ENCODE peak calls at places on chromosome 9, in ten cellular contexts. Q is HAP-1, N is heart right ventricle, V is tibial artery, A is aorta, O is cardiac muscle cell, W is psoas muscle, R is colonic mucosa, C is HepG2, G is tibial nerve. T is an unnamed sample. For H3K4me1, the result is how much of the 10 kb centered on the place peaks cover.

GRCh38 chr9:101727621-101728524 is 10.6 kb downstream of the GRIN3A start:
- DNase-seq in Q (peak), N (no peak), V (no peak), A (no peak), O (peak), W (no peak), R (no peak), C (peak), G (no peak), T (no peak)

GRCh38 chr9:77883846-77884771 is 147.5 kb downstream of the GNAQ start:
- DNase-seq in Q (no peak), N (no peak), V (no peak), A (no peak), O (no peak), W (no peak), R (no peak), C (no peak), G (no peak), T (no peak)

GRCh38 chr9:107749787-107750444 is 260.3 kb upstream of the KLF4 start:
- DNase-seq in Q (peak), N (peak), V (peak), A (peak), O (no peak), W (peak), R (peak), C (peak), G (peak), T (peak)

GRCh38 chr9:98202252-98202651 is 9.8 kb upstream of the CORO2A start:
- DNase-seq in Q (no peak), N (no peak), V (no peak), A (no peak), O (no peak), W (no peak), R (no peak), C (no peak), G (no peak), T (no peak)

GRCh38 chr9:126781717-126782388 is 23.0 kb upstream of the ZBTB43 start:
- DNase-seq in Q (peak), N (peak), V (peak), A (peak), O (peak), W (peak), R (peak), C (peak), G (peak), T (peak)

GRCh38 chr9:137034709-137035506 is 3.0 kb upstream of the FUT7 start:
- DNase-seq in Q (peak), N (peak), V (peak), A (peak), O (peak), W (peak), R (peak), C (peak), G (no peak), T (peak)

GRCh38 chr9:16152276-16153065 is 599.6 kb downstream of the CCDC171 start:
- DNase-seq in Q (no peak), N (no peak), V (no peak), A (no peak), O (peak), W (no peak), R (no peak), C (no peak), G (no peak), T (no peak)

GRCh38 chr9:112841261-112841660 is 49.4 kb downstream of the SLC46A2 start:
- DNase-seq in Q (no peak), N (no peak), V (no peak), A (no peak), O (no peak), W (no peak), R (no peak), C (peak), G (no peak), T (no peak)

GRCh38 chr9:76415731-76416130 is 21.5 kb upstream of the RFK start:
- DNase-seq in Q (no peak), N (no peak), V (no peak), A (no peak), O (no peak), W (no peak), R (no peak), C (no peak), G (no peak), T (no peak)

GRCh38 chr9:85142461-85143401 is 473.2 kb downstream of the NTRK2 start:
- DNase-seq in Q (no peak), N (peak), V (peak), A (peak), O (peak), W (peak), R (no peak), C (peak), G (peak), T (peak)

GRCh38 chr9:108724669-108725068 is 131.1 kb downstream of the ACTL7B start:
- DNase-seq in Q (no peak), N (no peak), V (no peak), A (no peak), O (no peak), W (no peak), R (no peak), C (no peak), G (no peak), T (no peak)

GRCh38 chr9:116103976-116104820 is 49.4 kb upstream of the PAPPA start:
- DNase-seq in Q (no peak), N (no peak), V (no peak), A (no peak), O (no peak), W (no peak), R (no peak), C (no peak), G (no peak), T (no peak)

GRCh38 chr9:75002422-75003023 is 25.6 kb downstream of the CARNMT1 start:
- DNase-seq in Q (no peak), N (no peak), V (no peak), A (no peak), O (no peak), W (no peak), R (no peak), C (no peak), G (no peak), T (no peak)

GRCh38 chr9:137158625-137159024 is 11.2 kb downstream of the LRRC26 start:
- DNase-seq in Q (no peak), N (no peak), V (no peak), A (no peak), O (no peak), W (no peak), R (no peak), C (no peak), G (no peak), T (no peak)

GRCh38 chr9:136926154-136926704 is 18.3 kb downstream of the FBXW5 start:
- DNase-seq in Q (no peak), N (no peak), V (no peak), A (no peak), O (no peak), W (no peak), R (no peak), C (no peak), G (no peak), T (no peak)

GRCh38 chr9:34499101-34499500 is 23.7 kb downstream of the ENHO start:
- DNase-seq in Q (no peak), N (no peak), V (no peak), A (no peak), O (no peak), W (no peak), R (no peak), C (no peak), G (no peak), T (no peak)

GRCh38 chr9:119533509-119533908 is 164.3 kb upstream of the BRINP1 start:
- DNase-seq in Q (peak), N (no peak), V (no peak), A (no peak), O (peak), W (no peak), R (no peak), C (no peak), G (no peak), T (no peak)

GRCh38 chr9:91914404-91914803 is 35.6 kb downstream of the ROR2 start:
- DNase-seq in Q (no peak), N (no peak), V (no peak), A (no peak), O (no peak), W (no peak), R (no peak), C (no peak), G (no peak), T (peak)

GRCh38 chr9:6055213-6055612 is 39.8 kb upstream of the RANBP6 start:
- DNase-seq in Q (peak), N (no peak), V (no peak), A (no peak), O (peak), W (no peak), R (peak), C (peak), G (no peak), T (no peak)

GRCh38 chr9:6764570-6765334 is 7.0 kb downstream of the KDM4C start:
- DNase-seq in Q (no peak), N (no peak), V (no peak), A (no peak), O (no peak), W (no peak), R (no peak), C (no peak), G (no peak), T (no peak)

GRCh38 chr9:111456536-111456935 is 27.6 kb downstream of the ECPAS start:
- DNase-seq in Q (no peak), N (no peak), V (no peak), A (no peak), O (no peak), W (no peak), R (no peak), C (no peak), G (no peak), T (no peak)

GRCh38 chr9:19720374-19720773 is 68.5 kb downstream of the SLC24A2 start:
- DNase-seq in Q (peak), N (no peak), V (no peak), A (no peak), O (peak), W (no peak), R (no peak), C (peak), G (no peak), T (no peak)

DNA sequence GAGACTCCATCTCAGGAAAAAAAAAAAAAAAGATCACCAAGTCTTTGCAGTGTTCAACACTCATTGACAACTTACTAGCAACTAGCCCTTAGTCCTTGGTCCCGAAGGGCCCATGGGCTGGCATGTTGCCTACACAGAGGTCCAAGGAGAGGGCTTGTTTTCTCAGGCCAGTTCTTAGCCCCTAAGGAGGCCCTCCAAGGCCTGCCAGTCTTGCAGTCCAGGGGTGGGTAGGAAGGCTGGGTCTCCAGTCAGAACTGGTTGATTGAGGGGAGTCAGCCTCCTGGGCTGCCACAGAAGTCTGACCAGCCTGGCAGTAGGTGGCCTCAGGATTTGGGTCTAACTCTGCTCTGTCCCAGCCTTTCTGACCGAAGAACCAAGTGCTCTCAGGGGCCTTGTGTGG is 32.7 kb downstream of the IER5L start:
- DNase-seq in Q (no peak), N (no peak), V (no peak), A (no peak), O (no peak), W (no peak), R (no peak), C (no peak), G (no peak), T (no peak)
- H3K4me1 ChIP-seq in Q (under half), N (half or more), V (half or more), A (under half), O (half or more), W (half or more), R (under half), C (half or more), G (half or more), T (half or more)

GRCh38 chr9:93128011-93128714 is 5.9 kb downstream of the NINJ1 start:
- DNase-seq in Q (no peak), N (no peak), V (no peak), A (peak), O (no peak), W (no peak), R (no peak), C (no peak), G (no peak), T (no peak)
- H3K4me1 ChIP-seq in Q (under half), N (under half), V (half or more), A (under half), O (under half), W (half or more), R (under half), C (half or more), G (half or more), T (half or more)

GRCh38 chr9:134327671-134328231 is 1.5 kb downstream of the RXRA start:
- DNase-seq in Q (no peak), N (peak), V (no peak), A (peak), O (no peak), W (peak), R (no peak), C (no peak), G (no peak), T (no peak)
- H3K4me1 ChIP-seq in Q (under half), N (half or more), V (half or more), A (under half), O (half or more), W (half or more), R (under half), C (half or more), G (half or more), T (half or more)

GRCh38 chr9:133945314-133945975 is 46.7 kb downstream of the VAV2 start:
- DNase-seq in Q (no peak), N (no peak), V (no peak), A (peak), O (no peak), W (peak), R (no peak), C (no peak), G (no peak), T (no peak)
- H3K4me1 ChIP-seq in Q (under half), N (under half), V (under half), A (under half), O (under half), W (under half), R (under half), C (under half), G (under half), T (under half)